ENCODE peak calls at places on chromosomes 16 and 17, in six cellular contexts. One of them, this sample, is unnamed. For H3K36me3, the result is how much of the 10 kb centered on the place peaks cover.

GRCh38 chr17:7557825-7558543 is 566 bp upstream of the TNFSF13 start:
- DNase-seq in pancreas: peak
- DNase-seq in IMR-90: peak
- DNase-seq in adrenal gland: peak
- DNase-seq in Peyer's patch: peak
- DNase-seq in heart left ventricle: peak
- DNase-seq in this sample: peak

GRCh38 chr17:1989135-1989534 is 36.0 kb downstream of the RTN4RL1 start:
- DNase-seq in IMR-90: peak
- DNase-seq in Peyer's patch: no peak
- DNase-seq in adrenal gland: peak
- DNase-seq in heart left ventricle: no peak
- DNase-seq in pancreas: no peak
- DNase-seq in this sample: no peak

GRCh38 chr17:55421179-55421934 is at the start of gene MMD:
- DNase-seq in pancreas: peak
- DNase-seq in Peyer's patch: peak
- DNase-seq in IMR-90: no peak
- DNase-seq in adrenal gland: peak
- DNase-seq in heart left ventricle: peak
- DNase-seq in this sample: peak

GRCh38 chr17:18230288-18231141 is 5.1 kb downstream of the LLGL1 start:
- DNase-seq in adrenal gland: peak
- DNase-seq in Peyer's patch: no peak
- DNase-seq in heart left ventricle: no peak
- DNase-seq in pancreas: no peak
- DNase-seq in IMR-90: no peak
- DNase-seq in this sample: no peak

GRCh38 chr16:8678068-8678927 is 3.9 kb downstream of the ABAT start:
- DNase-seq in heart left ventricle: no peak
- DNase-seq in Peyer's patch: no peak
- DNase-seq in adrenal gland: no peak
- DNase-seq in IMR-90: peak
- DNase-seq in pancreas: no peak
- DNase-seq in this sample: no peak

GRCh38 chr16:79310734-79311133 is 289.8 kb downstream of the MAF start:
- DNase-seq in Peyer's patch: no peak
- DNase-seq in adrenal gland: no peak
- DNase-seq in pancreas: no peak
- DNase-seq in heart left ventricle: no peak
- DNase-seq in IMR-90: no peak
- DNase-seq in this sample: no peak

GRCh38 chr17:1186214-1186820 is 6.5 kb upstream of the ABR start:
- DNase-seq in adrenal gland: no peak
- DNase-seq in pancreas: no peak
- DNase-seq in IMR-90: peak
- DNase-seq in Peyer's patch: no peak
- DNase-seq in heart left ventricle: no peak
- DNase-seq in this sample: no peak

GRCh38 chr16:85003723-85004586 is 7.4 kb downstream of the ZDHHC7 start:
- DNase-seq in Peyer's patch: no peak
- DNase-seq in pancreas: no peak
- DNase-seq in IMR-90: no peak
- DNase-seq in adrenal gland: no peak
- DNase-seq in heart left ventricle: peak
- DNase-seq in this sample: no peak

GRCh38 chr17:7825206-7825980 is 8.6 kb upstream of the KDM6B start:
- DNase-seq in pancreas: no peak
- DNase-seq in IMR-90: no peak
- DNase-seq in adrenal gland: no peak
- DNase-seq in Peyer's patch: no peak
- DNase-seq in heart left ventricle: no peak
- DNase-seq in this sample: peak

GRCh38 chr17:18039535-18040286 is 503 bp downstream of the GID4 start:
- DNase-seq in heart left ventricle: peak
- DNase-seq in adrenal gland: no peak
- DNase-seq in pancreas: no peak
- DNase-seq in IMR-90: no peak
- DNase-seq in Peyer's patch: peak
- DNase-seq in this sample: no peak

GRCh38 chr17:80270836-80271235 is 10.2 kb downstream of the RNF213 start:
- DNase-seq in adrenal gland: no peak
- DNase-seq in Peyer's patch: no peak
- DNase-seq in IMR-90: no peak
- DNase-seq in pancreas: no peak
- DNase-seq in heart left ventricle: no peak
- DNase-seq in this sample: peak

GRCh38 chr16:10298416-10298815 is 87.4 kb upstream of the ATF7IP2 start:
- DNase-seq in IMR-90: no peak
- DNase-seq in Peyer's patch: no peak
- DNase-seq in pancreas: no peak
- DNase-seq in heart left ventricle: no peak
- DNase-seq in adrenal gland: no peak
- DNase-seq in this sample: no peak

GRCh38 chr17:5877948-5878347 is 192.2 kb upstream of the WSCD1 start:
- DNase-seq in heart left ventricle: peak
- DNase-seq in adrenal gland: peak
- DNase-seq in IMR-90: no peak
- DNase-seq in pancreas: peak
- DNase-seq in Peyer's patch: no peak
- DNase-seq in this sample: no peak

GRCh38 chr16:23837553-23838308 is 1.9 kb downstream of the PRKCB start:
- DNase-seq in Peyer's patch: no peak
- DNase-seq in IMR-90: no peak
- DNase-seq in heart left ventricle: no peak
- DNase-seq in adrenal gland: no peak
- DNase-seq in pancreas: no peak
- DNase-seq in this sample: no peak

GRCh38 chr16:88508868-88509748 is 56.0 kb downstream of the ZFPM1 start:
- DNase-seq in IMR-90: no peak
- DNase-seq in pancreas: peak
- DNase-seq in Peyer's patch: peak
- DNase-seq in heart left ventricle: no peak
- DNase-seq in adrenal gland: no peak
- DNase-seq in this sample: no peak

GRCh38 chr17:37493249-37494027 is 3.7 kb downstream of the DUSP14 start:
- DNase-seq in IMR-90: peak
- DNase-seq in Peyer's patch: no peak
- DNase-seq in heart left ventricle: no peak
- DNase-seq in pancreas: no peak
- DNase-seq in adrenal gland: no peak
- DNase-seq in this sample: no peak

GRCh38 chr16:74608381-74608780 is 1.5 kb upstream of the GLG1 start:
- DNase-seq in Peyer's patch: no peak
- DNase-seq in adrenal gland: no peak
- DNase-seq in IMR-90: no peak
- DNase-seq in pancreas: no peak
- DNase-seq in heart left ventricle: no peak
- DNase-seq in this sample: no peak

GRCh38 chr16:50335198-50335958 is 33.4 kb downstream of the BRD7 start:
- DNase-seq in heart left ventricle: no peak
- DNase-seq in IMR-90: peak
- DNase-seq in Peyer's patch: no peak
- DNase-seq in adrenal gland: no peak
- DNase-seq in pancreas: no peak
- DNase-seq in this sample: no peak

GRCh38 chr16:50334106-50334975 is 34.4 kb downstream of the BRD7 start:
- DNase-seq in Peyer's patch: no peak
- DNase-seq in heart left ventricle: no peak
- DNase-seq in pancreas: no peak
- DNase-seq in IMR-90: peak
- DNase-seq in adrenal gland: no peak
- DNase-seq in this sample: no peak

GRCh38 chr16:50338371-50339231 is 30.2 kb downstream of the BRD7 start:
- DNase-seq in Peyer's patch: no peak
- DNase-seq in adrenal gland: no peak
- DNase-seq in IMR-90: peak
- DNase-seq in heart left ventricle: no peak
- DNase-seq in pancreas: no peak
- DNase-seq in this sample: no peak

GRCh38 chr16:50340578-50340977 is 28.2 kb downstream of the BRD7 start:
- DNase-seq in pancreas: no peak
- DNase-seq in heart left ventricle: no peak
- DNase-seq in Peyer's patch: no peak
- DNase-seq in adrenal gland: no peak
- DNase-seq in IMR-90: peak
- DNase-seq in this sample: no peak

GRCh38 chr16:50336884-50337283 is 31.9 kb downstream of the BRD7 start:
- DNase-seq in Peyer's patch: no peak
- DNase-seq in adrenal gland: no peak
- DNase-seq in IMR-90: no peak
- DNase-seq in pancreas: no peak
- DNase-seq in heart left ventricle: no peak
- DNase-seq in this sample: no peak
- H3K36me3 ChIP-seq in Peyer's patch: under half
- H3K36me3 ChIP-seq in adrenal gland: under half
- H3K36me3 ChIP-seq in IMR-90: under half
- H3K36me3 ChIP-seq in pancreas: under half
- H3K36me3 ChIP-seq in heart left ventricle: under half
- H3K36me3 ChIP-seq in this sample: under half

GRCh38 chr17:76867578-76868175 is 527 bp upstream of the MGAT5B start:
- DNase-seq in IMR-90: peak
- DNase-seq in adrenal gland: no peak
- DNase-seq in pancreas: no peak
- DNase-seq in heart left ventricle: no peak
- DNase-seq in Peyer's patch: no peak
- DNase-seq in this sample: peak

GRCh38 chr17:76868669-76869208 is 535 bp downstream of the MGAT5B start:
- DNase-seq in IMR-90: no peak
- DNase-seq in adrenal gland: no peak
- DNase-seq in heart left ventricle: no peak
- DNase-seq in pancreas: no peak
- DNase-seq in Peyer's patch: no peak
- DNase-seq in this sample: no peak

GRCh38 chr17:76869878-76870714 is 1.9 kb downstream of the MGAT5B start:
- DNase-seq in IMR-90: peak
- DNase-seq in adrenal gland: no peak
- DNase-seq in Peyer's patch: no peak
- DNase-seq in heart left ventricle: no peak
- DNase-seq in pancreas: no peak
- DNase-seq in this sample: no peak

GRCh38 chr17:76868176-76868668 is at the start of gene MGAT5B:
- DNase-seq in IMR-90: peak
- DNase-seq in adrenal gland: peak
- DNase-seq in heart left ventricle: peak
- DNase-seq in Peyer's patch: peak
- DNase-seq in pancreas: peak
- DNase-seq in this sample: peak

GRCh38 chr17:76869209-76869877 is 1.1 kb downstream of the MGAT5B start:
- DNase-seq in pancreas: no peak
- DNase-seq in heart left ventricle: no peak
- DNase-seq in Peyer's patch: no peak
- DNase-seq in IMR-90: no peak
- DNase-seq in adrenal gland: no peak
- DNase-seq in this sample: peak
- TF ChIP-seq CTCF in pancreas: no peak
- TF ChIP-seq CTCF in heart left ventricle: no peak
- TF ChIP-seq CTCF in Peyer's patch: no peak
- TF ChIP-seq CTCF in IMR-90: no peak
- TF ChIP-seq CTCF in adrenal gland: no peak
- TF ChIP-seq CTCF in this sample: no peak

GRCh38 chr17:19900809-19901208 is 33.1 kb upstream of the ULK2 start:
- DNase-seq in pancreas: no peak
- DNase-seq in Peyer's patch: no peak
- DNase-seq in adrenal gland: no peak
- DNase-seq in IMR-90: no peak
- DNase-seq in heart left ventricle: no peak
- DNase-seq in this sample: no peak
- H3K36me3 ChIP-seq in pancreas: under half
- H3K36me3 ChIP-seq in Peyer's patch: under half
- H3K36me3 ChIP-seq in adrenal gland: under half
- H3K36me3 ChIP-seq in IMR-90: under half
- H3K36me3 ChIP-seq in heart left ventricle: under half
- H3K36me3 ChIP-seq in this sample: under half

GRCh38 chr17:77441130-77441920 is 300.6 kb downstream of the SEC14L1 start:
- DNase-seq in heart left ventricle: no peak
- DNase-seq in IMR-90: no peak
- DNase-seq in Peyer's patch: peak
- DNase-seq in pancreas: no peak
- DNase-seq in adrenal gland: no peak
- DNase-seq in this sample: peak
- TF ChIP-seq CTCF in heart left ventricle: no peak
- TF ChIP-seq CTCF in IMR-90: no peak
- TF ChIP-seq CTCF in Peyer's patch: no peak
- TF ChIP-seq CTCF in pancreas: no peak
- TF ChIP-seq CTCF in adrenal gland: no peak
- TF ChIP-seq CTCF in this sample: peak

GRCh38 chr16:69365901-69366300 is 14.3 kb upstream of the TMED6 start:
- DNase-seq in adrenal gland: no peak
- DNase-seq in pancreas: no peak
- DNase-seq in IMR-90: peak
- DNase-seq in Peyer's patch: no peak
- DNase-seq in heart left ventricle: no peak
- DNase-seq in this sample: no peak
- H3K36me3 ChIP-seq in adrenal gland: half or more
- H3K36me3 ChIP-seq in pancreas: under half
- H3K36me3 ChIP-seq in IMR-90: under half
- H3K36me3 ChIP-seq in Peyer's patch: under half
- H3K36me3 ChIP-seq in heart left ventricle: half or more
- H3K36me3 ChIP-seq in this sample: half or more

GRCh38 chr17:75502072-75502745 is 13.1 kb downstream of the CASKIN2 start:
- DNase-seq in Peyer's patch: no peak
- DNase-seq in adrenal gland: no peak
- DNase-seq in heart left ventricle: no peak
- DNase-seq in pancreas: no peak
- DNase-seq in IMR-90: no peak
- DNase-seq in this sample: no peak
- TF ChIP-seq CTCF in Peyer's patch: no peak
- TF ChIP-seq CTCF in adrenal gland: no peak
- TF ChIP-seq CTCF in heart left ventricle: no peak
- TF ChIP-seq CTCF in pancreas: no peak
- TF ChIP-seq CTCF in IMR-90: no peak
- TF ChIP-seq CTCF in this sample: no peak